ENCODE peak calls at places on chromosomes 3 and 15, in eight cellular contexts. Q, A, N, B, M, U, X and C are unnamed samples.
A peak's percentile ranks its signal among the peaks of the same experiment; 100 is the strongest.

GRCh38 chr3:72553298-72553697 is 294.9 kb downstream of the SHQ1 start:
- DNase-seq in Q (no peak), A (no peak), N (no peak), B (no peak), M (no peak), U (no peak), X (no peak), C (no peak)

GRCh38 chr3:53773586-53774368 is 72.4 kb downstream of the CHDH start:
- DNase-seq in Q (peak; percentile 67), A (no peak), N (no peak), B (peak; percentile 73), M (peak; percentile 76), U (peak; percentile 17), X (no peak), C (peak; percentile 80)

GRCh38 chr15:42581272-42581730 is 5.9 kb downstream of the STARD9 start:
- DNase-seq in Q (peak; percentile 81), A (peak; percentile 95), N (peak; percentile 68), B (peak; percentile 57), M (peak; percentile 70), U (peak; percentile 45), X (peak; percentile 90), C (peak; percentile 74)

GRCh38 chr15:39466428-39466827 is 114.5 kb upstream of the THBS1 start:
- DNase-seq in Q (peak; percentile 86), A (no peak), N (no peak), B (no peak), M (no peak), U (no peak), X (peak; percentile 75), C (peak; percentile 96)

GRCh38 chr3:134029734-134030381 is at the start of gene SLCO2A1:
- DNase-seq in Q (peak; percentile 44), A (peak; percentile 77), N (peak; percentile 29), B (peak; percentile 29), M (peak; percentile 38), U (no peak), X (no peak), C (no peak)

GRCh38 chr3:74465652-74466415 is 148.6 kb downstream of the CNTN3 start:
- DNase-seq in Q (no peak), A (no peak), N (no peak), B (peak; percentile 14), M (peak; percentile 24), U (no peak), X (peak; percentile 26), C (peak; percentile 23)

GRCh38 chr15:75368689-75369239 is 357 bp upstream of the MAN2C1 start:
- DNase-seq in Q (no peak), A (no peak), N (no peak), B (peak; percentile 10), M (no peak), U (no peak), X (no peak), C (peak; percentile 41)

GRCh38 chr15:41251411-41251810 is 20.3 kb downstream of the CHP1 start:
- DNase-seq in Q (no peak), A (no peak), N (no peak), B (no peak), M (no peak), U (no peak), X (no peak), C (no peak)

GRCh38 chr3:28674212-28674611 is 325.6 kb upstream of the AZI2 start:
- DNase-seq in Q (no peak), A (no peak), N (no peak), B (no peak), M (no peak), U (no peak), X (no peak), C (no peak)

GRCh38 chr3:45972534-45973402 is 22.9 kb downstream of the FYCO1 start:
- DNase-seq in Q (peak; percentile 83), A (no peak), N (peak; percentile 49), B (peak; percentile 92), M (peak; percentile 92), U (no peak), X (no peak), C (peak; percentile 80)

GRCh38 chr3:62376187-62376720 is 2.9 kb upstream of the FEZF2 start:
- DNase-seq in Q (no peak), A (no peak), N (no peak), B (no peak), M (no peak), U (no peak), X (no peak), C (no peak)

GRCh38 chr3:42852443-42852842 is 23.2 kb downstream of the CYP8B1 start:
- DNase-seq in Q (no peak), A (no peak), N (no peak), B (no peak), M (no peak), U (no peak), X (no peak), C (no peak)

DNA sequence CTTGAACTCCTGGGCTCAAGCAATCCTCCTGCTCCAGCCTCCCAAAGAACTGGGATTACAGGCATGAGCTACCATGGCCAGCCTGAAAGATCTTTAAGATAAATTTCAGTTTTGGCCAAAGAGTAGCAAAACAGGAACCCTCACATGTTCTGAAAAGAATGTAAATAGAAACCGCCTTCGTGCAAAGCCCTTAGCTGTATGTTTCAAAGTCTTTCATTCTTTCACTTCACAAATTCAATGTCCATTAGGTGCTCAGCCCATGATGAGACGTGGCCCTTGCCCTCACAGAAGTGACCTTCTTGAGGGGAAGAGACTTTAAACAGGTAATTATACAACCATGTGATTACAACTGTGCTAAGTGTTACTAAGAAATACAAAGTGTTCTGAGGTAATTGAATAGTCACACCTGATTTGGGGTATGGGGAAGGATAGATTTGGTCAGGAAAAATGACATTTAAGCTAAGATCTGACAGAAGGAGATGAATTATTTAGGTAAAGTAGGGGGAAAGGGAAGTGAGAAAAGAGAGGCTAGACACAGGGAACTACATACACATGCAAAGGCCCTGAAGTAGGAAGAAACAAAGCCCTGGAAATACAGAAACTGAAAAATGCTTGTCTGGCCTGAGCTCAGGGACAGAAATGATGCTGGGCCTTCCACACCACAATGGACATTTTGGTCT is 19.6 kb downstream of the HSPBAP1 start:
- DNase-seq in Q (no peak), A (no peak), N (no peak), B (no peak), M (no peak), U (no peak), X (no peak), C (no peak)
- H3K4me3 ChIP-seq in Q (no peak overlapping the region), A (no peak overlapping the region), N (no peak overlapping the region), B (no peak overlapping the region), M (no peak overlapping the region), U (no peak overlapping the region), X (no peak overlapping the region), C (no peak overlapping the region)

GRCh38 chr3:181722156-181722555 is 10.4 kb downstream of the SOX2 start:
- DNase-seq in Q (no peak), A (peak; percentile 78), N (no peak), B (no peak), M (no peak), U (no peak), X (no peak), C (no peak)

GRCh38 chr3:181725033-181725775 is 13.5 kb downstream of the SOX2 start:
- DNase-seq in Q (no peak), A (peak; percentile 64), N (no peak), B (no peak), M (no peak), U (no peak), X (no peak), C (no peak)

GRCh38 chr3:181723064-181723463 is 11.3 kb downstream of the SOX2 start:
- DNase-seq in Q (no peak), A (no peak), N (no peak), B (no peak), M (no peak), U (no peak), X (no peak), C (no peak)

GRCh38 chr3:181724432-181724740 is 12.7 kb downstream of the SOX2 start:
- DNase-seq in Q (no peak), A (no peak), N (no peak), B (no peak), M (no peak), U (no peak), X (no peak), C (no peak)

DNA sequence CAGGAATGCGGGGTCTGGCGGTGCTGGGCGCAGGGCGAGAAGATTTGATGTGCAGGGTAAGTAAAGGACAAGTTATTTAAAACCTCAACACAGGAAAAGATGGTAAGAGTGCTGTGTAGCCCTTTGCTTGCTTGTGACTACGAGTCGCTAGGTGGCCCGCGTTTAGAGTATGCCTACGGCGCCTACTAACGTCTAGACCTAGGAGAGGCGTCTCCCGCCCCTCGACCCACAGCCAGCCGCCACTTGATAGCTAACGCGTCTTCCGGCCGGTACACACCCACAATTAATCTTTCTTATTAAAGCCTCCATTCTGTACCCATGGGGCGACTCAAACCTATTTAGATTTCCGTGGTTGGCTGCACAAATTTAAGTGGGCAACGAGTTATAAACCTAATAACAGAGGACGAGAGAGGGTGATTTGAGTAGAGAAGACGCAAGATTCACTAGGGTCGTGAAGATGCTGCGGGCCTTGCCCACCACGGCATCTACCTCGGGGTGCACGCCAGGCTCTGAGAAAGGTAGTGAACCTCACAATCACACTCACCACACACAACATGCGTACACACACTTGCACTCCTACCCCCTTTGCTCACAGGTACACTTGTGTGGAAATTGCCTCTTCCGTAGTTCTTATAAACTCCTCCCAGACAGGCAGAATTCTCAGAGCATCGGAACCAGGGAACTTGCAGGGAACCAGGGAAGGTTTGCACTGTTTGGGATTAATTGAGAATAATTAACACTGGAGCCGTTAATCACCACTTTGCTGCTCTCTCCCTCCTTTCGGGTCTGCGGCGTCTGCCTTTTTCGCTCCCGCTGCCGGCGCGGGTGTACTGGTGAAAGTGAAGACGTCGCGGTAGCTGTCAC is 12.1 kb downstream of the SOX2 start:
- DNase-seq in Q (no peak), A (no peak), N (no peak), B (no peak), M (no peak), U (no peak), X (no peak), C (no peak)
- TF ChIP-seq CTCF in Q (no peak), A (no peak), N (no peak), B (no peak), M (no peak), U (no peak), X (no peak), C (no peak)

DNA sequence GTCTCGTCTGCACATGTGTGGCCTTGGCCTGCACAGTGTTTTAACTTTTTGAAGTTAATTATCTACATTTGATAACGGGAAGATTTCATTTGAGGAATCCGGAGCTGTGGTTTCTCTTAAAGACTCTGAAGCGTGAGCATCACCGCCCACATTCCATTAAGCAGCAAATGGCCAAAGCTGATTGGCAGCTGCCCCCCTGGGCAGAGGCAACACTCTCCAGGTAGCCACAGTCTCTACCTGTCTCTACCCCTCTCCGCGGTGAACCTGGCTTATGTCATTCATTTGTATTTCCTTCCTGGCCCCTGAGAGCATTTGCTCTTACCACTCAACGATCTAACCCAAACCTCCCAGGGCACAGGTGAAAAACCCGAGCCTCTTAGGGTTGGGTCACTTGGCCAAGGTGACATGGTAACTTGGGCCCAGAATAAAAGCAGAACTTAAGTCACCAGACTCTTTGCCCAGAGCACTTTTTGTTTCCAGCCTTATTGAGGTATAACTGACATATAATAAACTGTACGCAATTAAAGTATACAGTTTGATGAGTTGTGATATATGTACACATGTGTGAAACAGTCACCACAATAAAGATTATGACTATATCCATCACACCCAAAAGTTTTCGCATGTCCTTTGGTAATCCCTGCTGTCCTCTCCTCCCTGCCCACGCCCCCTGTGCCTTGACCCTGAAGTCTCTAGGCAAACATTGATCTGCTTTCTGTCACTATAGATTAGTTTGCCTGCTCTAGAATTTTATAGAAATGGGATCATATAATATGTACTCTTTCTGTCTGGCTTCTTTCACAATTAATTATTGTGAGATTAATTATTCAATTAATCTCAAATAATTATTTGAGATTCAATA is 245.7 kb upstream of the HES1 start:
- DNase-seq in Q (no peak), A (no peak), N (no peak), B (no peak), M (no peak), U (no peak), X (no peak), C (no peak)
- H3K4me3 ChIP-seq in Q (no peak overlapping the region), A (no peak overlapping the region), N (no peak overlapping the region), B (no peak overlapping the region), M (no peak overlapping the region), U (no peak overlapping the region), X (no peak overlapping the region), C (no peak overlapping the region)

GRCh38 chr15:63504979-63505841 is 817 bp downstream of the USP3 start:
- DNase-seq in Q (peak; percentile 58), A (peak; percentile 79), N (peak; percentile 45), B (peak; percentile 45), M (peak; percentile 57), U (no peak), X (peak; percentile 78), C (peak; percentile 73)
- TF ChIP-seq CTCF in Q (peak; percentile 19), A (peak; percentile 18), N (no peak), B (no peak), M (peak; percentile 23), U (peak; percentile 36), X (peak; percentile 46), C (no peak)